ENCODE peak calls at places on chromosomes 13 and 19, in ten cellular contexts. T is Calu3, R is left ventricle myocardium superior, S is amniotic stem cell, W is AML-193, I is adrenal gland, M is HS-5, N is Caco-2, Y is A673, G is hippocampal formation. O is an unnamed sample.

GRCh38 chr19:43651758-43652545 is 12.3 kb upstream of the CADM4 start:
- DNase-seq in R (peak), W (peak), I (peak), S (no peak), T (peak), M (no peak), Y (peak), G (peak), N (peak), O (peak)

GRCh38 chr13:102402292-102402691 is 444 bp upstream of the FGF14 start:
- DNase-seq in M (no peak), Y (peak), W (no peak), I (no peak), N (no peak), G (peak), S (no peak), R (peak), T (no peak), O (no peak)

GRCh38 chr13:80011448-80012212 is 329.3 kb downstream of the SPRY2 start:
- DNase-seq in M (no peak), R (no peak), I (peak), W (no peak), S (no peak), T (no peak), Y (no peak), G (no peak), N (no peak), O (no peak)

GRCh38 chr19:38003427-38004099 is 96.6 kb downstream of the SIPA1L3 start:
- DNase-seq in G (peak), M (peak), Y (peak), I (peak), W (peak), S (peak), R (peak), T (peak), N (no peak), O (peak)

GRCh38 chr19:46372901-46373572 is 26.1 kb downstream of the PPP5C start:
- DNase-seq in I (peak), Y (peak), R (no peak), G (no peak), N (no peak), M (no peak), W (no peak), T (peak), S (peak), O (no peak)

GRCh38 chr13:84400711-84401110 is 518.4 kb upstream of the SLITRK1 start:
- DNase-seq in R (no peak), I (no peak), M (peak), T (no peak), Y (peak), N (no peak), W (no peak), S (peak), G (no peak), O (peak)

GRCh38 chr19:22335716-22336115 is 49.5 kb downstream of the ZNF729 start:
- DNase-seq in W (no peak), G (no peak), Y (no peak), I (no peak), R (no peak), M (no peak), N (no peak), T (no peak), S (no peak), O (no peak)

GRCh38 chr19:11964858-11965645 is at the start of gene ZNF763:
- DNase-seq in S (peak), N (peak), W (peak), G (peak), I (peak), R (peak), T (peak), Y (peak), M (no peak), O (no peak)

GRCh38 chr13:60016229-60016628 is 147.5 kb downstream of the DIAPH3 start:
- DNase-seq in I (no peak), G (no peak), M (no peak), R (no peak), Y (peak), S (no peak), N (no peak), W (no peak), T (no peak), O (no peak)

GRCh38 chr19:50496189-50497029 is 14.6 kb downstream of the JOSD2 start:
- DNase-seq in S (no peak), W (no peak), G (peak), R (peak), M (no peak), N (no peak), Y (no peak), T (peak), I (no peak), O (no peak)

GRCh38 chr13:98142427-98143156 is at the start of gene FARP1:
- DNase-seq in I (peak), W (no peak), T (peak), N (peak), R (peak), S (peak), M (no peak), G (peak), Y (peak), O (no peak)

GRCh38 chr13:105291987-105292386 is 1243.5 kb downstream of the EFNB2 start:
- DNase-seq in N (no peak), I (no peak), T (no peak), W (no peak), M (no peak), S (no peak), R (no peak), Y (no peak), G (no peak), O (no peak)

GRCh38 chr19:48683349-48683748 is 10.5 kb upstream of the NTN5 start:
- DNase-seq in I (peak), R (peak), G (peak), N (no peak), Y (no peak), W (no peak), S (no peak), M (no peak), T (no peak), O (no peak)

GRCh38 chr13:36764957-36765356 is 54.1 kb upstream of the RFXAP start:
- DNase-seq in G (no peak), I (no peak), T (no peak), Y (peak), W (no peak), N (no peak), S (no peak), M (no peak), R (no peak), O (no peak)

GRCh38 chr13:69580255-69580654 is 527.4 kb upstream of the ATXN8OS start:
- DNase-seq in I (no peak), W (no peak), G (no peak), R (no peak), S (no peak), M (no peak), T (no peak), N (no peak), Y (no peak), O (no peak)

GRCh38 chr19:29535432-29535831 is 9.6 kb downstream of the VSTM2B start:
- DNase-seq in N (no peak), W (no peak), T (no peak), S (no peak), R (no peak), M (no peak), G (no peak), I (no peak), Y (no peak), O (no peak)

GRCh38 chr13:85503797-85504196 is 295.4 kb downstream of the SLITRK6 start:
- DNase-seq in W (no peak), N (no peak), T (no peak), Y (no peak), R (no peak), M (no peak), G (no peak), S (no peak), I (no peak), O (no peak)

GRCh38 chr13:30846311-30846710 is 59.8 kb upstream of the MEDAG start:
- DNase-seq in R (no peak), I (no peak), G (no peak), N (no peak), Y (no peak), M (no peak), T (no peak), W (no peak), S (no peak), O (no peak)

GRCh38 chr19:16615788-16616187 is 12.2 kb downstream of the MED26 start:
- DNase-seq in S (no peak), N (no peak), G (no peak), T (no peak), I (no peak), R (no peak), W (no peak), M (no peak), Y (no peak), O (no peak)

GRCh38 chr19:41555752-41556151 is 20.2 kb upstream of the CEACAM21 start:
- DNase-seq in N (no peak), G (no peak), S (no peak), M (no peak), W (no peak), T (no peak), Y (no peak), R (no peak), I (no peak), O (no peak)

O was measured in AG04450.